ENCODE peak calls at places on chromosomes 2 and 18, in ten cellular contexts. O is IMR-90, A is H9, M is SK-N-SH, J is HCT116, P is neural progenitor cell, B is OCI-LY7, K is endothelial cell of umbilical vein, Q is fibroblast of lung, Z is PC-3. G is an unnamed sample.

GRCh38 chr18:36176177-36176584 is 11.1 kb upstream of the MOCOS start:
- DNase-seq in O (no peak), A (no peak), M (no peak), Q (peak), Z (no peak), J (no peak), B (no peak), P (no peak), K (no peak), G (no peak)

GRCh38 chr2:226796840-226797288 is 2.8 kb downstream of the IRS1 start:
- DNase-seq in O (peak), B (peak), K (no peak), A (peak), J (no peak), Q (no peak), M (peak), P (no peak), Z (peak), G (no peak)

GRCh38 chr2:71358931-71359671 is 27.5 kb downstream of the ZNF638 start:
- DNase-seq in J (no peak), M (no peak), Z (peak), P (no peak), A (no peak), K (no peak), Q (peak), B (no peak), O (peak), G (peak)

GRCh38 chr2:240503848-240504247 is 53.9 kb downstream of the ANKMY1 start:
- DNase-seq in O (no peak), J (no peak), Q (no peak), A (peak), B (no peak), P (no peak), M (peak), Z (no peak), K (no peak), G (no peak)

GRCh38 chr2:194765723-194766122 is 891.3 kb upstream of the SLC39A10 start:
- DNase-seq in P (peak), M (no peak), A (no peak), J (no peak), B (no peak), K (no peak), Q (no peak), O (no peak), Z (no peak), G (no peak)

GRCh38 chr18:26350961-26351360 is 124.7 kb downstream of the TAF4B start:
- DNase-seq in P (no peak), Z (no peak), J (no peak), M (no peak), A (no peak), B (no peak), Q (no peak), K (no peak), O (no peak), G (no peak)

GRCh38 chr18:79964330-79965118 is at the start of gene HSBP1L1:
- DNase-seq in K (peak), M (peak), Q (peak), A (peak), Z (peak), B (peak), P (peak), O (no peak), J (peak), G (peak)

GRCh38 chr2:197191948-197192338 is 118.6 kb downstream of the ANKRD44 start:
- DNase-seq in Q (no peak), B (peak), P (no peak), M (no peak), J (no peak), O (no peak), K (no peak), A (no peak), Z (no peak), G (no peak)

GRCh38 chr2:238513346-238513745 is 86.6 kb downstream of the ASB1 start:
- DNase-seq in A (peak), K (peak), Q (peak), M (peak), P (peak), J (peak), Z (peak), O (peak), B (peak), G (peak)
- TF ChIP-seq CTCF in A (peak), K (peak), Q (peak), M (peak), P (peak), J (peak), Z (peak), O (peak), B (peak), G (peak)

GRCh38 chr2:36809046-36809445 is 112.5 kb downstream of the VIT start:
- DNase-seq in P (no peak), K (no peak), M (no peak), J (no peak), O (no peak), Q (no peak), Z (no peak), A (no peak), B (no peak), G (no peak)

GRCh38 chr2:36808386-36808785 is 111.9 kb downstream of the VIT start:
- DNase-seq in P (no peak), M (no peak), Q (no peak), O (no peak), A (no peak), J (no peak), B (no peak), K (no peak), Z (no peak), G (no peak)

GRCh38 chr2:36811071-36811470 is 114.6 kb downstream of the VIT start:
- DNase-seq in Q (no peak), P (no peak), B (no peak), M (no peak), K (no peak), A (no peak), Z (no peak), J (no peak), O (no peak), G (no peak)

GRCh38 chr2:36807223-36807886 is 110.8 kb downstream of the VIT start:
- DNase-seq in O (no peak), B (no peak), J (no peak), M (no peak), P (no peak), Z (no peak), A (no peak), Q (no peak), K (no peak), G (no peak)

GRCh38 chr2:36812196-36812595 is 115.7 kb downstream of the VIT start:
- DNase-seq in K (no peak), B (no peak), O (no peak), Z (peak), J (peak), Q (no peak), M (peak), P (peak), A (peak), G (no peak)
- H2AFZ ChIP-seq in K (no peak), B (no peak), O (no peak), Z (no peak), J (no peak), Q (no peak), M (no peak), P (peak), A (no peak), G (no peak)

GRCh38 chr18:3616142-3616541 is 166.2 kb downstream of the TGIF1 start:
- DNase-seq in K (no peak), A (no peak), J (no peak), P (no peak), Q (no peak), B (no peak), O (no peak), Z (no peak), M (no peak), G (no peak)
- TF ChIP-seq CTCF in K (no peak), A (no peak), J (no peak), P (no peak), Q (no peak), B (no peak), O (no peak), Z (no peak), M (no peak), G (no peak)

DNA sequence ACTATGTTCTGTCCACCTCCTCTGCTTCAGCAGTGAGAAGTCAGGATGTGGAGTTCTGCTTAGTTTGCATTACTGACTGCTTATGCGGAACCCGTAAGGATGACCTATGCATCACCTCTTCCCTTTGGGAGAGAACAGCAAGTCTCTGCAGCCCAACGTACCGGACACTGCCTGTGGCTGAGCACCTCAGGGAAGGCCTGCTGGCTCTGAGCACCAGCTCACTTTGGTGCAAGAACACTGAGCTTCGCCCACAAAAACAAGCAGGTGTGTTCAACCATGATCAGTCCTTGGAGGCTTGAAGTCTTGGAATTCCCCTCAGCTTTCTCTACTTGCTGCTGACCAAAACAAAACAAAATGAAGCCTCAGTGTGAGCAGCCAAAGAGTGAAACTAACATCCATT is 52.8 kb upstream of the NCK2 start:
- DNase-seq in Z (no peak), P (no peak), J (no peak), K (no peak), M (no peak), A (no peak), Q (no peak), B (no peak), O (no peak), G (no peak)
- H2AFZ ChIP-seq in Z (no peak), P (no peak), J (no peak), K (no peak), M (no peak), A (no peak), Q (no peak), B (no peak), O (no peak), G (no peak)

DNA sequence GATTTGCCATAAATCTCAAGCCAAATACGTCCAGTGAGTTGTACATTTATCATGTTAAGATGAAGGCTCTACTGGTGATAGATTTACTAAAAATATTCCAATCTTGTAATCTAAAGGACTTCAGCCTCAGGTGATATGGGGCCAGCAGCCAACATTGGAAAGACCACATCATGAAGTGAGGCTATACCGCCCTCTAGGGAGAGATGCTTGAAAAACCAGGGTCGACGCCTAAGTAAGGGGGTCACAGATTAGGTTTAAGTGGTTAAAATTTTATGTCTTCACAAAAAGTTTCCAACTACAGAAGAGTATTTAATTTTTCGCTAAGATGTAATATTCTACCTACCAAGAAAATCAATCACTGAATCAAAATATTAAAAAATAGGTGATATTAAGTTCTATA is 33.3 kb downstream of the DOCK10 start:
- DNase-seq in B (peak), A (peak), K (peak), Z (peak), M (peak), J (peak), P (peak), O (no peak), Q (no peak), G (no peak)
- TF ChIP-seq CTCF in B (peak), A (peak), K (peak), Z (peak), M (peak), J (peak), P (peak), O (peak), Q (peak), G (peak)

GRCh38 chr18:52353589-52353988 is 13.6 kb downstream of the DCC start:
- DNase-seq in P (no peak), B (no peak), O (no peak), Q (no peak), M (no peak), J (no peak), A (no peak), K (no peak), Z (no peak), G (no peak)
- H2AFZ ChIP-seq in P (peak), B (no peak), O (no peak), Q (no peak), M (no peak), J (no peak), A (no peak), K (no peak), Z (no peak), G (no peak)

G was measured in mammary epithelial cell.